ENCODE peak calls at places on chromosomes 12 and 14, in eight cellular contexts. R is cardiac muscle cell, S is neuronal stem cell, C is pancreas, J is A673, P is trophoblast cell, Y is aorta, B is GM23248. E is an unnamed sample.
A peak's percentile ranks its signal among the peaks of the same experiment; 100 is the strongest.

GRCh38 chr12:94676922-94677321 is 26.6 kb upstream of the TMCC3 start:
- DNase-seq in R (no peak), S (no peak), C (no peak), J (no peak), P (peak; percentile 23), Y (no peak), B (no peak), E (no peak)

GRCh38 chr14:96747006-96747405 is 50.2 kb upstream of the VRK1 start:
- DNase-seq in R (peak; percentile 29), S (no peak), C (no peak), J (no peak), P (no peak), Y (no peak), B (no peak), E (no peak)

GRCh38 chr14:53953828-53954550 is 2.6 kb downstream of the BMP4 start:
- DNase-seq in R (peak; percentile 65), S (no peak), C (no peak), J (peak; percentile 27), P (peak; percentile 47), Y (peak; percentile 85), B (peak; percentile 66), E (no peak)

GRCh38 chr12:90036641-90037040 is 328.0 kb upstream of the ATP2B1 start:
- DNase-seq in R (no peak), S (no peak), C (no peak), J (peak; percentile 89), P (no peak), Y (no peak), B (peak; percentile 78), E (no peak)

GRCh38 chr12:46608431-46609280 is 217.1 kb downstream of the SLC38A4 start:
- DNase-seq in R (no peak), S (no peak), C (no peak), J (no peak), P (no peak), Y (no peak), B (peak; percentile 81), E (no peak)

GRCh38 chr12:79601908-79602307 is 88.9 kb downstream of the PAWR start:
- DNase-seq in R (no peak), S (no peak), C (no peak), J (no peak), P (no peak), Y (no peak), B (no peak), E (no peak)

GRCh38 chr12:41983896-41984295 is 160.8 kb downstream of the GXYLT1 start:
- DNase-seq in R (no peak), S (no peak), C (no peak), J (peak; percentile 37), P (no peak), Y (no peak), B (no peak), E (no peak)

GRCh38 chr12:128114485-128114884 is 152.5 kb upstream of the TMEM132C start:
- DNase-seq in R (no peak), S (no peak), C (no peak), J (no peak), P (no peak), Y (no peak), B (no peak), E (no peak)

GRCh38 chr12:817941-818600 is 65.7 kb downstream of the WNK1 start:
- DNase-seq in R (no peak), S (no peak), C (no peak), J (no peak), P (no peak), Y (no peak), B (no peak), E (no peak)

GRCh38 chr12:104478396-104479140 is 21.8 kb downstream of the CHST11 start:
- DNase-seq in R (no peak), S (no peak), C (no peak), J (no peak), P (no peak), Y (no peak), B (no peak), E (no peak)

GRCh38 chr12:47707905-47708543 is 2.2 kb upstream of the RPAP3 start:
- DNase-seq in R (no peak), S (no peak), C (no peak), J (no peak), P (no peak), Y (no peak), B (no peak), E (no peak)

GRCh38 chr14:23441076-23441475 is 5.6 kb upstream of the MYH7 start:
- DNase-seq in R (no peak), S (no peak), C (no peak), J (peak; percentile 12), P (no peak), Y (no peak), B (peak; percentile 29), E (no peak)

GRCh38 chr12:20148241-20148640 is 220.1 kb upstream of the PDE3A start:
- DNase-seq in R (no peak), S (no peak), C (no peak), J (no peak), P (no peak), Y (no peak), B (no peak), E (no peak)

GRCh38 chr14:50871914-50872732 is at the start of gene ABHD12B:
- DNase-seq in R (peak; percentile 31), S (no peak), C (no peak), J (no peak), P (no peak), Y (no peak), B (peak; percentile 53), E (no peak)

GRCh38 chr12:63294327-63294632 is 143.3 kb upstream of the AVPR1A start:
- DNase-seq in R (no peak), S (no peak), C (no peak), J (peak; percentile 30), P (peak; percentile 92), Y (no peak), B (peak; percentile 73), E (no peak)

GRCh38 chr12:12428961-12429657 is 72.2 kb downstream of the BORCS5 start:
- DNase-seq in R (no peak), S (no peak), C (no peak), J (no peak), P (peak; percentile 85), Y (no peak), B (no peak), E (no peak)

GRCh38 chr14:43949410-43949809 is 557.7 kb downstream of the FSCB start:
- DNase-seq in R (no peak), S (peak; percentile 12), C (no peak), J (no peak), P (no peak), Y (no peak), B (no peak), E (peak; percentile 16)

GRCh38 chr12:39186744-39187143 is 256.2 kb downstream of the KIF21A start:
- DNase-seq in R (no peak), S (no peak), C (no peak), J (no peak), P (no peak), Y (no peak), B (no peak), E (no peak)

GRCh38 chr14:96368534-96368933 is 5.2 kb downstream of the GSKIP start:
- DNase-seq in R (no peak), S (no peak), C (no peak), J (no peak), P (no peak), Y (no peak), B (no peak), E (no peak)

GRCh38 chr12:61037792-61038191 is 1222.4 kb upstream of the USP15 start:
- DNase-seq in R (no peak), S (no peak), C (no peak), J (no peak), P (no peak), Y (no peak), B (no peak), E (no peak)

GRCh38 chr12:131065279-131065678 is 111.6 kb downstream of the ADGRD1 start:
- DNase-seq in R (no peak), S (no peak), C (no peak), J (no peak), P (no peak), Y (peak; percentile 69), B (no peak), E (no peak)

GRCh38 chr14:104360522-104360921 is 219.0 kb upstream of the C14orf180 start:
- DNase-seq in R (no peak), S (no peak), C (no peak), J (no peak), P (no peak), Y (peak; percentile 59), B (no peak), E (no peak)

GRCh38 chr12:48165089-48166031 is 8.0 kb upstream of the ASB8 start:
- DNase-seq in R (peak; percentile 70), S (peak; percentile 62), C (peak; percentile 16), J (peak; percentile 68), P (peak; percentile 73), Y (no peak), B (peak; percentile 66), E (no peak)

GRCh38 chr14:61277784-61278183 is 3.4 kb downstream of the TMEM30B start:
- DNase-seq in R (no peak), S (no peak), C (no peak), J (no peak), P (no peak), Y (no peak), B (no peak), E (no peak)
- H3K4me3 ChIP-seq in R (no peak overlapping the region), S (no peak overlapping the region), C (peak overlapping the region; percentile 23), J (no peak overlapping the region), P (no peak overlapping the region), Y (no peak overlapping the region), B (no peak overlapping the region), E (no peak overlapping the region)

DNA sequence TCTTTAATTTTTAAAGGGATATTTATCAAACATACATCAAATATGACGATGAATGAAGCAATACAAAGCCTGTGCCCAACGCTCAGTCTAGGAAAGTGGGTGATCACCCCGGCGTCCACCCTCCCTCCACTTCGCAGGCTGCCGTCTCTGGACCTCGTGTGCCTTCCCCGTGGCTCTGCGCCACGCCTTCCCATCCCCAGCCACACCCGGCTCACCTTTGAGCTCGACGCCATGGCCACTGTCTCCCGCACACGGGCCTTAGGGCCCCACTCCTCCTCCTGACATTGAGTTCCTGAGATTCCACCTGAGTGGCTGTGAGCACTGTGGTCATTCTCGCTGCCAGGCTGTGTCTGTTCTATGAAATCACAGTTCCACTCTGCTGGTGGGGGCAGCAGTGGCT is 56.7 kb downstream of the GALNT9 start:
- DNase-seq in R (no peak), S (no peak), C (no peak), J (no peak), P (no peak), Y (no peak), B (no peak), E (no peak)
- H3K9me3 ChIP-seq in R (no peaks in the 10 kb centered on the region), S (no peaks in the 10 kb centered on the region), C (no peaks in the 10 kb centered on the region), J (no peaks in the 10 kb centered on the region), P (peaks cover 7% of the 10 kb centered on the region), Y (no peaks in the 10 kb centered on the region), B (no peaks in the 10 kb centered on the region), E (no peaks in the 10 kb centered on the region)

DNA sequence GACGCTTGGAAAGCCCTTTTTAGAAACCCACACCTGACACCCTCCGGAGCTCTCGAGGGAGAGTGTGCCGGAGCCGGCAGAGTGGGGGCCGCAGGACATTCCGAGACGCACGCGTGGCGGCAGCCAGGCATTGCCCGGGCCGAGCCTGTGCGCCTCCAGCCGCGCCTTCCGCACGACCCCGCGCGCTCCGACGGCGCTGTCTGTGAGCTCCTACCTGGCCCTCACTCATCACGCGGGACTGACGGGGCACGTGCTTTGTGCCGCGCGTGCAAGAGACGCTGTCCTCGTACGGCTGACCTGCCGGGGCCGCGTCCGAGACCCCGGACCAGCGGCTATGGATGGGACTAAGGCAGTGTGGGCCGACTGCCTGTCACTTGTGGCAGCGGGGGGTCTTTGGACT is 5.2 kb downstream of the GALNT9 start:
- DNase-seq in R (no peak), S (no peak), C (no peak), J (no peak), P (no peak), Y (no peak), B (no peak), E (no peak)
- H3K4me1 ChIP-seq in R (no peaks in the 10 kb centered on the region), S (no peaks in the 10 kb centered on the region), C (no peaks in the 10 kb centered on the region), J (peaks cover 20% of the 10 kb centered on the region), P (no peaks in the 10 kb centered on the region), Y (no peaks in the 10 kb centered on the region), B (peaks cover 16% of the 10 kb centered on the region), E (peaks cover 2% of the 10 kb centered on the region)

GRCh38 chr14:37583358-37584210 is 11.5 kb downstream of the FOXA1 start:
- DNase-seq in R (no peak), S (no peak), C (no peak), J (no peak), P (no peak), Y (peak; percentile 69), B (no peak), E (no peak)
- H3K4me3 ChIP-seq in R (no peak overlapping the region), S (peak overlapping the region; percentile 72), C (peak overlapping the region; percentile 39), J (no peak overlapping the region), P (no peak overlapping the region), Y (no peak overlapping the region), B (no peak overlapping the region), E (peak overlapping the region; percentile 26)

E was measured in iPS DF 6.9.